ENCODE peak calls at places on chromosome 7, in five cellular contexts. One of them, this sample, is unnamed.

GRCh38 chr7:155234950-155235789 is 62.5 kb upstream of the INSIG1 start:
- DNase-seq in stimulated activated CD8-positive, alpha-beta memory T cell treated with anti-CD3 and anti-CD28 coated beads, Interleukin-7, amount 100 ng/mL, for 1 hour: no peak
- DNase-seq in astrocyte of the cerebellum: no peak
- DNase-seq in M059J: peak
- DNase-seq in hippocampal formation: no peak
- DNase-seq in this sample: peak

GRCh38 chr7:30080818-30081217 is 52.6 kb downstream of the PLEKHA8 start:
- DNase-seq in M059J: no peak
- DNase-seq in astrocyte of the cerebellum: no peak
- DNase-seq in hippocampal formation: no peak
- DNase-seq in stimulated activated CD8-positive, alpha-beta memory T cell treated with anti-CD3 and anti-CD28 coated beads, Interleukin-7, amount 100 ng/mL, for 1 hour: no peak
- DNase-seq in this sample: no peak

GRCh38 chr7:142948603-142949002 is 9.3 kb downstream of the LLCFC1 start:
- DNase-seq in hippocampal formation: no peak
- DNase-seq in stimulated activated CD8-positive, alpha-beta memory T cell treated with anti-CD3 and anti-CD28 coated beads, Interleukin-7, amount 100 ng/mL, for 1 hour: no peak
- DNase-seq in astrocyte of the cerebellum: no peak
- DNase-seq in M059J: no peak
- DNase-seq in this sample: no peak

GRCh38 chr7:151038951-151039849 is 9.1 kb upstream of the ASIC3 start:
- DNase-seq in stimulated activated CD8-positive, alpha-beta memory T cell treated with anti-CD3 and anti-CD28 coated beads, Interleukin-7, amount 100 ng/mL, for 1 hour: no peak
- DNase-seq in astrocyte of the cerebellum: peak
- DNase-seq in M059J: peak
- DNase-seq in hippocampal formation: no peak
- DNase-seq in this sample: peak

GRCh38 chr7:112383671-112384417 is 66.4 kb upstream of the IFRD1 start:
- DNase-seq in hippocampal formation: no peak
- DNase-seq in M059J: peak
- DNase-seq in stimulated activated CD8-positive, alpha-beta memory T cell treated with anti-CD3 and anti-CD28 coated beads, Interleukin-7, amount 100 ng/mL, for 1 hour: no peak
- DNase-seq in astrocyte of the cerebellum: no peak
- DNase-seq in this sample: peak

GRCh38 chr7:43112088-43112940 is at the start of gene HECW1:
- DNase-seq in hippocampal formation: peak
- DNase-seq in stimulated activated CD8-positive, alpha-beta memory T cell treated with anti-CD3 and anti-CD28 coated beads, Interleukin-7, amount 100 ng/mL, for 1 hour: no peak
- DNase-seq in astrocyte of the cerebellum: no peak
- DNase-seq in M059J: no peak
- DNase-seq in this sample: no peak

GRCh38 chr7:103141753-103142404 is 7.0 kb downstream of the NAPEPLD start:
- DNase-seq in M059J: peak
- DNase-seq in stimulated activated CD8-positive, alpha-beta memory T cell treated with anti-CD3 and anti-CD28 coated beads, Interleukin-7, amount 100 ng/mL, for 1 hour: no peak
- DNase-seq in hippocampal formation: no peak
- DNase-seq in astrocyte of the cerebellum: no peak
- DNase-seq in this sample: no peak

GRCh38 chr7:7201583-7202374 is 19.4 kb downstream of the C1GALT1 start:
- DNase-seq in hippocampal formation: no peak
- DNase-seq in stimulated activated CD8-positive, alpha-beta memory T cell treated with anti-CD3 and anti-CD28 coated beads, Interleukin-7, amount 100 ng/mL, for 1 hour: no peak
- DNase-seq in astrocyte of the cerebellum: no peak
- DNase-seq in M059J: peak
- DNase-seq in this sample: no peak

GRCh38 chr7:20257212-20257611 is 40.0 kb upstream of the MACC1 start:
- DNase-seq in hippocampal formation: no peak
- DNase-seq in stimulated activated CD8-positive, alpha-beta memory T cell treated with anti-CD3 and anti-CD28 coated beads, Interleukin-7, amount 100 ng/mL, for 1 hour: no peak
- DNase-seq in M059J: no peak
- DNase-seq in astrocyte of the cerebellum: no peak
- DNase-seq in this sample: no peak

GRCh38 chr7:76386691-76387260 is 22.7 kb downstream of the SSC4D start:
- DNase-seq in astrocyte of the cerebellum: no peak
- DNase-seq in stimulated activated CD8-positive, alpha-beta memory T cell treated with anti-CD3 and anti-CD28 coated beads, Interleukin-7, amount 100 ng/mL, for 1 hour: no peak
- DNase-seq in M059J: peak
- DNase-seq in hippocampal formation: no peak
- DNase-seq in this sample: peak

GRCh38 chr7:13282377-13282980 is 595.0 kb downstream of the ARL4A start:
- DNase-seq in M059J: peak
- DNase-seq in stimulated activated CD8-positive, alpha-beta memory T cell treated with anti-CD3 and anti-CD28 coated beads, Interleukin-7, amount 100 ng/mL, for 1 hour: no peak
- DNase-seq in hippocampal formation: no peak
- DNase-seq in astrocyte of the cerebellum: peak
- DNase-seq in this sample: peak

GRCh38 chr7:108000875-108001758 is 1.8 kb downstream of the LAMB1 start:
- DNase-seq in astrocyte of the cerebellum: no peak
- DNase-seq in hippocampal formation: no peak
- DNase-seq in stimulated activated CD8-positive, alpha-beta memory T cell treated with anti-CD3 and anti-CD28 coated beads, Interleukin-7, amount 100 ng/mL, for 1 hour: no peak
- DNase-seq in M059J: no peak
- DNase-seq in this sample: peak

GRCh38 chr7:138865843-138866242 is 67.8 kb upstream of the ATP6V0A4 start:
- DNase-seq in stimulated activated CD8-positive, alpha-beta memory T cell treated with anti-CD3 and anti-CD28 coated beads, Interleukin-7, amount 100 ng/mL, for 1 hour: no peak
- DNase-seq in M059J: peak
- DNase-seq in hippocampal formation: no peak
- DNase-seq in astrocyte of the cerebellum: no peak
- DNase-seq in this sample: no peak

GRCh38 chr7:42694894-42695553 is 216.8 kb downstream of the C7orf25 start:
- DNase-seq in hippocampal formation: no peak
- DNase-seq in M059J: no peak
- DNase-seq in astrocyte of the cerebellum: no peak
- DNase-seq in stimulated activated CD8-positive, alpha-beta memory T cell treated with anti-CD3 and anti-CD28 coated beads, Interleukin-7, amount 100 ng/mL, for 1 hour: no peak
- DNase-seq in this sample: peak

GRCh38 chr7:157250605-157251228 is 86.1 kb upstream of the DNAJB6 start:
- DNase-seq in M059J: peak
- DNase-seq in astrocyte of the cerebellum: peak
- DNase-seq in hippocampal formation: no peak
- DNase-seq in stimulated activated CD8-positive, alpha-beta memory T cell treated with anti-CD3 and anti-CD28 coated beads, Interleukin-7, amount 100 ng/mL, for 1 hour: peak
- DNase-seq in this sample: peak

GRCh38 chr7:150398108-150398964 is 19.2 kb downstream of the ZNF775 start:
- DNase-seq in astrocyte of the cerebellum: no peak
- DNase-seq in hippocampal formation: no peak
- DNase-seq in stimulated activated CD8-positive, alpha-beta memory T cell treated with anti-CD3 and anti-CD28 coated beads, Interleukin-7, amount 100 ng/mL, for 1 hour: no peak
- DNase-seq in M059J: no peak
- DNase-seq in this sample: no peak

GRCh38 chr7:123655614-123656013 is at the start of gene LMOD2:
- DNase-seq in M059J: no peak
- DNase-seq in hippocampal formation: no peak
- DNase-seq in astrocyte of the cerebellum: no peak
- DNase-seq in stimulated activated CD8-positive, alpha-beta memory T cell treated with anti-CD3 and anti-CD28 coated beads, Interleukin-7, amount 100 ng/mL, for 1 hour: no peak
- DNase-seq in this sample: no peak

GRCh38 chr7:80220022-80220421 is 85.4 kb downstream of the GNAI1 start:
- DNase-seq in hippocampal formation: no peak
- DNase-seq in stimulated activated CD8-positive, alpha-beta memory T cell treated with anti-CD3 and anti-CD28 coated beads, Interleukin-7, amount 100 ng/mL, for 1 hour: no peak
- DNase-seq in astrocyte of the cerebellum: no peak
- DNase-seq in M059J: no peak
- DNase-seq in this sample: no peak

GRCh38 chr7:77710861-77711260 is 14.6 kb downstream of the RSBN1L start:
- DNase-seq in hippocampal formation: no peak
- DNase-seq in astrocyte of the cerebellum: no peak
- DNase-seq in M059J: no peak
- DNase-seq in stimulated activated CD8-positive, alpha-beta memory T cell treated with anti-CD3 and anti-CD28 coated beads, Interleukin-7, amount 100 ng/mL, for 1 hour: no peak
- DNase-seq in this sample: no peak

GRCh38 chr7:91784469-91784868 is 96.0 kb downstream of the MTERF1 start:
- DNase-seq in stimulated activated CD8-positive, alpha-beta memory T cell treated with anti-CD3 and anti-CD28 coated beads, Interleukin-7, amount 100 ng/mL, for 1 hour: no peak
- DNase-seq in M059J: peak
- DNase-seq in astrocyte of the cerebellum: peak
- DNase-seq in hippocampal formation: no peak
- DNase-seq in this sample: peak

GRCh38 chr7:55172881-55173609 is 154.2 kb downstream of the EGFR start:
- DNase-seq in hippocampal formation: no peak
- DNase-seq in astrocyte of the cerebellum: no peak
- DNase-seq in stimulated activated CD8-positive, alpha-beta memory T cell treated with anti-CD3 and anti-CD28 coated beads, Interleukin-7, amount 100 ng/mL, for 1 hour: no peak
- DNase-seq in M059J: no peak
- DNase-seq in this sample: no peak

GRCh38 chr7:142563470-142563869 is 185.8 kb upstream of the PRSS1 start:
- DNase-seq in hippocampal formation: no peak
- DNase-seq in astrocyte of the cerebellum: no peak
- DNase-seq in M059J: peak
- DNase-seq in stimulated activated CD8-positive, alpha-beta memory T cell treated with anti-CD3 and anti-CD28 coated beads, Interleukin-7, amount 100 ng/mL, for 1 hour: no peak
- DNase-seq in this sample: peak

GRCh38 chr7:5620459-5620881 is 161.0 kb downstream of the RNF216 start:
- DNase-seq in M059J: no peak
- DNase-seq in hippocampal formation: no peak
- DNase-seq in stimulated activated CD8-positive, alpha-beta memory T cell treated with anti-CD3 and anti-CD28 coated beads, Interleukin-7, amount 100 ng/mL, for 1 hour: no peak
- DNase-seq in astrocyte of the cerebellum: no peak
- DNase-seq in this sample: no peak

GRCh38 chr7:96418600-96418999 is 96.7 kb upstream of the SLC25A13 start:
- DNase-seq in astrocyte of the cerebellum: no peak
- DNase-seq in hippocampal formation: no peak
- DNase-seq in M059J: no peak
- DNase-seq in stimulated activated CD8-positive, alpha-beta memory T cell treated with anti-CD3 and anti-CD28 coated beads, Interleukin-7, amount 100 ng/mL, for 1 hour: no peak
- DNase-seq in this sample: no peak

GRCh38 chr7:111919690-111920179 is 286.5 kb downstream of the DOCK4 start:
- DNase-seq in M059J: peak
- DNase-seq in astrocyte of the cerebellum: peak
- DNase-seq in hippocampal formation: no peak
- DNase-seq in stimulated activated CD8-positive, alpha-beta memory T cell treated with anti-CD3 and anti-CD28 coated beads, Interleukin-7, amount 100 ng/mL, for 1 hour: no peak
- DNase-seq in this sample: peak

GRCh38 chr7:129515381-129515780 is 13.1 kb downstream of the SMKR1 start:
- DNase-seq in hippocampal formation: no peak
- DNase-seq in M059J: no peak
- DNase-seq in stimulated activated CD8-positive, alpha-beta memory T cell treated with anti-CD3 and anti-CD28 coated beads, Interleukin-7, amount 100 ng/mL, for 1 hour: no peak
- DNase-seq in astrocyte of the cerebellum: no peak
- DNase-seq in this sample: no peak

GRCh38 chr7:129258649-129259389 is 34.0 kb downstream of the AHCYL2 start:
- DNase-seq in M059J: peak
- DNase-seq in stimulated activated CD8-positive, alpha-beta memory T cell treated with anti-CD3 and anti-CD28 coated beads, Interleukin-7, amount 100 ng/mL, for 1 hour: no peak
- DNase-seq in hippocampal formation: no peak
- DNase-seq in astrocyte of the cerebellum: peak
- DNase-seq in this sample: no peak

GRCh38 chr7:54992876-54993490 is 25.8 kb upstream of the EGFR start:
- DNase-seq in stimulated activated CD8-positive, alpha-beta memory T cell treated with anti-CD3 and anti-CD28 coated beads, Interleukin-7, amount 100 ng/mL, for 1 hour: no peak
- DNase-seq in M059J: no peak
- DNase-seq in astrocyte of the cerebellum: no peak
- DNase-seq in hippocampal formation: no peak
- DNase-seq in this sample: peak

GRCh38 chr7:77368974-77369373 is 47.2 kb downstream of the GSAP start:
- DNase-seq in astrocyte of the cerebellum: no peak
- DNase-seq in M059J: no peak
- DNase-seq in hippocampal formation: no peak
- DNase-seq in stimulated activated CD8-positive, alpha-beta memory T cell treated with anti-CD3 and anti-CD28 coated beads, Interleukin-7, amount 100 ng/mL, for 1 hour: no peak
- DNase-seq in this sample: peak

GRCh38 chr7:23471090-23471859 is 984 bp upstream of the IGF2BP3 start:
- DNase-seq in astrocyte of the cerebellum: no peak
- DNase-seq in M059J: peak
- DNase-seq in stimulated activated CD8-positive, alpha-beta memory T cell treated with anti-CD3 and anti-CD28 coated beads, Interleukin-7, amount 100 ng/mL, for 1 hour: no peak
- DNase-seq in hippocampal formation: no peak
- DNase-seq in this sample: no peak

GRCh38 chr7:155665957-155666287 is 21.5 kb downstream of the RBM33 start:
- DNase-seq in hippocampal formation: no peak
- DNase-seq in M059J: peak
- DNase-seq in astrocyte of the cerebellum: peak
- DNase-seq in stimulated activated CD8-positive, alpha-beta memory T cell treated with anti-CD3 and anti-CD28 coated beads, Interleukin-7, amount 100 ng/mL, for 1 hour: no peak
- DNase-seq in this sample: peak

GRCh38 chr7:79453558-79454324 is at the start of gene MAGI2:
- DNase-seq in M059J: peak
- DNase-seq in hippocampal formation: peak
- DNase-seq in stimulated activated CD8-positive, alpha-beta memory T cell treated with anti-CD3 and anti-CD28 coated beads, Interleukin-7, amount 100 ng/mL, for 1 hour: no peak
- DNase-seq in astrocyte of the cerebellum: no peak
- DNase-seq in this sample: peak

GRCh38 chr7:143396182-143396581 is 12.5 kb downstream of the EPHA1 start:
- DNase-seq in astrocyte of the cerebellum: no peak
- DNase-seq in M059J: no peak
- DNase-seq in stimulated activated CD8-positive, alpha-beta memory T cell treated with anti-CD3 and anti-CD28 coated beads, Interleukin-7, amount 100 ng/mL, for 1 hour: no peak
- DNase-seq in hippocampal formation: no peak
- DNase-seq in this sample: no peak

GRCh38 chr7:1663857-1664651 is 6.0 kb upstream of the ELFN1 start:
- DNase-seq in M059J: no peak
- DNase-seq in astrocyte of the cerebellum: no peak
- DNase-seq in hippocampal formation: no peak
- DNase-seq in stimulated activated CD8-positive, alpha-beta memory T cell treated with anti-CD3 and anti-CD28 coated beads, Interleukin-7, amount 100 ng/mL, for 1 hour: no peak
- DNase-seq in this sample: no peak

GRCh38 chr7:16130127-16131110 is 290.9 kb downstream of the CRPPA start:
- DNase-seq in astrocyte of the cerebellum: no peak
- DNase-seq in M059J: peak
- DNase-seq in hippocampal formation: no peak
- DNase-seq in stimulated activated CD8-positive, alpha-beta memory T cell treated with anti-CD3 and anti-CD28 coated beads, Interleukin-7, amount 100 ng/mL, for 1 hour: no peak
- DNase-seq in this sample: peak

GRCh38 chr7:152761116-152761748 is 1.7 kb downstream of the ACTR3B start:
- DNase-seq in M059J: peak
- DNase-seq in hippocampal formation: no peak
- DNase-seq in stimulated activated CD8-positive, alpha-beta memory T cell treated with anti-CD3 and anti-CD28 coated beads, Interleukin-7, amount 100 ng/mL, for 1 hour: no peak
- DNase-seq in astrocyte of the cerebellum: no peak
- DNase-seq in this sample: peak

GRCh38 chr7:26562841-26563240 is 271.2 kb downstream of the SNX10 start:
- DNase-seq in M059J: no peak
- DNase-seq in astrocyte of the cerebellum: no peak
- DNase-seq in stimulated activated CD8-positive, alpha-beta memory T cell treated with anti-CD3 and anti-CD28 coated beads, Interleukin-7, amount 100 ng/mL, for 1 hour: no peak
- DNase-seq in hippocampal formation: no peak
- DNase-seq in this sample: no peak

GRCh38 chr7:80830584-80831319 is 88.1 kb downstream of the SEMA3C start:
- DNase-seq in astrocyte of the cerebellum: no peak
- DNase-seq in hippocampal formation: no peak
- DNase-seq in stimulated activated CD8-positive, alpha-beta memory T cell treated with anti-CD3 and anti-CD28 coated beads, Interleukin-7, amount 100 ng/mL, for 1 hour: no peak
- DNase-seq in M059J: peak
- DNase-seq in this sample: peak

GRCh38 chr7:42572046-42572445 is 335.0 kb upstream of the GLI3 start:
- DNase-seq in M059J: peak
- DNase-seq in stimulated activated CD8-positive, alpha-beta memory T cell treated with anti-CD3 and anti-CD28 coated beads, Interleukin-7, amount 100 ng/mL, for 1 hour: no peak
- DNase-seq in astrocyte of the cerebellum: no peak
- DNase-seq in hippocampal formation: no peak
- DNase-seq in this sample: no peak